ENCODE peak calls at places on chromosomes 3 and 15, in ten cellular contexts. X is kidney tubule cell; T is G401; V is AG10803; Z is stimulated activated CD4-positive, alpha-beta T cell treated with anti-CD3 and anti-CD28 coated beads, TNF-alpha, amount 100 ng/mL, for 4 hours; I is HFFc6; U is left colon; F is psoas muscle; J is NB4; Y is Kasumi-1. H is an unnamed sample.

GRCh38 chr15:37898385-37898784 is 36.1 kb upstream of the TMCO5A start:
- DNase-seq in X (no peak), T (no peak), V (no peak), Z (no peak), I (no peak), U (no peak), F (no peak), J (no peak), Y (no peak), H (no peak)

GRCh38 chr3:9581742-9582141 is 28.1 kb upstream of the LHFPL4 start:
- DNase-seq in X (no peak), T (no peak), V (no peak), Z (no peak), I (no peak), U (no peak), F (no peak), J (no peak), Y (no peak), H (no peak)

GRCh38 chr15:90617171-90617570 is 87.4 kb downstream of the CRTC3 start:
- DNase-seq in X (no peak), T (no peak), V (no peak), Z (no peak), I (peak; percentile 13), U (no peak), F (no peak), J (no peak), Y (no peak), H (no peak)

GRCh38 chr15:78390823-78391222 is 47.2 kb upstream of the IREB2 start:
- DNase-seq in X (no peak), T (no peak), V (peak; percentile 82), Z (no peak), I (peak; percentile 86), U (no peak), F (no peak), J (no peak), Y (no peak), H (no peak)

GRCh38 chr15:68425428-68426060 is 6.4 kb downstream of the ITGA11 start:
- DNase-seq in X (no peak), T (no peak), V (peak; percentile 93), Z (no peak), I (peak; percentile 22), U (no peak), F (no peak), J (no peak), Y (no peak), H (no peak)

GRCh38 chr15:68362537-68363126 is 69.3 kb downstream of the ITGA11 start:
- DNase-seq in X (no peak), T (no peak), V (no peak), Z (no peak), I (no peak), U (no peak), F (no peak), J (no peak), Y (no peak), H (no peak)

GRCh38 chr15:71447328-71448250 is 332.3 kb downstream of the THSD4 start:
- DNase-seq in X (peak; percentile 89), T (no peak), V (peak; percentile 18), Z (no peak), I (peak; percentile 64), U (no peak), F (no peak), J (no peak), Y (no peak), H (no peak)

GRCh38 chr3:155995525-155996370 is 124.6 kb upstream of the KCNAB1 start:
- DNase-seq in X (peak; percentile 43), T (peak; percentile 62), V (peak; percentile 61), Z (no peak), I (peak; percentile 57), U (no peak), F (no peak), J (peak; percentile 58), Y (peak; percentile 80), H (peak; percentile 56)

GRCh38 chr3:172270767-172271166 is 177.5 kb downstream of the GHSR start:
- DNase-seq in X (no peak), T (no peak), V (no peak), Z (no peak), I (no peak), U (no peak), F (no peak), J (no peak), Y (no peak), H (no peak)